ENCODE peak calls at places on chromosomes 7 and 10, in ten cellular contexts. S is AG09309, P is fibroblast of lung, E is heart left ventricle, Z is AG04450, Q is endothelial cell, H is natural killer cell, X is Calu3, A is IMR-90, W is dorsolateral prefrontal cortex. I is an unnamed sample.

GRCh38 chr7:43646603-43647313 is 63.9 kb downstream of the STK17A start:
- DNase-seq in S (no peak), P (peak; percentile 41), E (peak; percentile 27), Z (no peak), Q (no peak), H (no peak), X (no peak), A (peak; percentile 60), W (no peak), I (no peak)

GRCh38 chr7:96547371-96547811 is 162.3 kb downstream of the SEM1 start:
- DNase-seq in S (no peak), P (no peak), E (no peak), Z (no peak), Q (no peak), H (no peak), X (no peak), A (no peak), W (no peak), I (no peak)

GRCh38 chr7:155276032-155276799 is 21.5 kb upstream of the INSIG1 start:
- DNase-seq in S (no peak), P (no peak), E (no peak), Z (no peak), Q (no peak), H (no peak), X (no peak), A (no peak), W (peak; percentile 21), I (no peak)

GRCh38 chr7:155280446-155281410 is 16.9 kb upstream of the INSIG1 start:
- DNase-seq in S (no peak), P (no peak), E (no peak), Z (no peak), Q (no peak), H (no peak), X (no peak), A (no peak), W (no peak), I (no peak)

GRCh38 chr10:33271969-33272583 is 62.4 kb downstream of the NRP1 start:
- DNase-seq in S (no peak), P (no peak), E (no peak), Z (no peak), Q (no peak), H (no peak), X (no peak), A (no peak), W (no peak), I (no peak)

GRCh38 chr7:93927585-93927984 is 6.0 kb downstream of the GNG11 start:
- DNase-seq in S (no peak), P (no peak), E (no peak), Z (no peak), Q (no peak), H (no peak), X (no peak), A (no peak), W (no peak), I (no peak)

GRCh38 chr10:50794490-50794889 is 54.8 kb downstream of the ASAH2B start:
- DNase-seq in S (no peak), P (no peak), E (no peak), Z (no peak), Q (no peak), H (no peak), X (no peak), A (no peak), W (no peak), I (no peak)

GRCh38 chr7:82445226-82445625 is 1.6 kb upstream of the CACNA2D1 start:
- DNase-seq in S (no peak), P (no peak), E (no peak), Z (no peak), Q (no peak), H (no peak), X (no peak), A (no peak), W (no peak), I (no peak)

GRCh38 chr10:121332829-121333765 is 265.1 kb downstream of the FGFR2 start:
- DNase-seq in S (no peak), P (no peak), E (no peak), Z (no peak), Q (no peak), H (no peak), X (no peak), A (no peak), W (no peak), I (no peak)

GRCh38 chr7:22799633-22800032 is 23.0 kb downstream of the TOMM7 start:
- DNase-seq in S (no peak), P (no peak), E (no peak), Z (no peak), Q (no peak), H (no peak), X (no peak), A (peak; percentile 30), W (no peak), I (no peak)

GRCh38 chr10:114777415-114777814 is 44.2 kb upstream of the FHIP2A start:
- DNase-seq in S (no peak), P (no peak), E (no peak), Z (no peak), Q (no peak), H (no peak), X (no peak), A (no peak), W (no peak), I (no peak)

GRCh38 chr10:46239999-46240683 is 46.7 kb upstream of the ANTXRL start:
- DNase-seq in S (no peak), P (no peak), E (no peak), Z (no peak), Q (peak; percentile 0), H (peak; percentile 10), X (no peak), A (no peak), W (no peak), I (no peak)

GRCh38 chr10:43862756-43863155 is 214.1 kb upstream of the ZNF32 start:
- DNase-seq in S (no peak), P (no peak), E (no peak), Z (no peak), Q (no peak), H (no peak), X (no peak), A (no peak), W (no peak), I (no peak)

GRCh38 chr7:84277628-84278224 is 83.1 kb upstream of the SEMA3A start:
- DNase-seq in S (no peak), P (no peak), E (no peak), Z (no peak), Q (no peak), H (no peak), X (no peak), A (no peak), W (no peak), I (no peak)

GRCh38 chr10:1467450-1467849 is 269.9 kb downstream of the ADARB2 start:
- DNase-seq in S (no peak), P (no peak), E (no peak), Z (no peak), Q (no peak), H (no peak), X (no peak), A (no peak), W (no peak), I (no peak)

GRCh38 chr7:33639552-33640197 is 265.7 kb upstream of the BMPER start:
- DNase-seq in S (peak; percentile 63), P (peak; percentile 54), E (no peak), Z (no peak), Q (no peak), H (no peak), X (no peak), A (no peak), W (no peak), I (no peak)

GRCh38 chr10:78312197-78313046 is 278.8 kb downstream of the RPS24 start:
- DNase-seq in S (no peak), P (no peak), E (peak; percentile 24), Z (no peak), Q (no peak), H (no peak), X (no peak), A (peak; percentile 40), W (no peak), I (no peak)

GRCh38 chr7:102390697-102391484 is 5.3 kb upstream of the PRKRIP1 start:
- DNase-seq in S (no peak), P (peak; percentile 73), E (peak; percentile 76), Z (peak; percentile 34), Q (peak; percentile 87), H (peak; percentile 66), X (peak; percentile 85), A (peak; percentile 66), W (peak; percentile 80), I (peak; percentile 57)

GRCh38 chr10:74922921-74923320 is 96.5 kb downstream of the KAT6B start:
- DNase-seq in S (no peak), P (peak; percentile 24), E (no peak), Z (no peak), Q (no peak), H (no peak), X (no peak), A (peak; percentile 52), W (no peak), I (no peak)

GRCh38 chr7:122132341-122132740 is 11.7 kb downstream of the AASS start:
- DNase-seq in S (no peak), P (peak; percentile 31), E (no peak), Z (no peak), Q (no peak), H (no peak), X (no peak), A (peak; percentile 66), W (no peak), I (no peak)

GRCh38 chr7:5225616-5226290 is 35.7 kb downstream of the WIPI2 start:
- DNase-seq in S (no peak), P (no peak), E (no peak), Z (no peak), Q (no peak), H (no peak), X (no peak), A (no peak), W (peak; percentile 26), I (no peak)

GRCh38 chr7:964401-965231 is 10.1 kb upstream of the ADAP1 start:
- DNase-seq in S (peak; percentile 52), P (peak; percentile 28), E (peak; percentile 65), Z (no peak), Q (no peak), H (no peak), X (no peak), A (peak; percentile 25), W (peak; percentile 64), I (no peak)
- TF ChIP-seq CTCF in S (peak; percentile 49), P (peak; percentile 33), E (peak; percentile 31), Z (peak; percentile 32), Q (no peak), H (no peak), X (no peak), A (no peak), W (no peak), I (no peak)

GRCh38 chr10:4770766-4771553 is 55.0 kb upstream of the AKR1E2 start:
- DNase-seq in S (peak; percentile 86), P (peak; percentile 96), E (no peak), Z (peak; percentile 77), Q (no peak), H (no peak), X (no peak), A (peak; percentile 98), W (no peak), I (no peak)
- TF ChIP-seq CTCF in S (peak; percentile 15), P (no peak), E (peak; percentile 47), Z (peak; percentile 21), Q (no peak), H (no peak), X (no peak), A (peak; percentile 42), W (peak; percentile 43), I (peak; percentile 50)

GRCh38 chr10:47344996-47345870 is 2.9 kb upstream of the RBP3 start:
- DNase-seq in S (no peak), P (no peak), E (no peak), Z (no peak), Q (no peak), H (no peak), X (no peak), A (no peak), W (no peak), I (no peak)
- TF ChIP-seq CTCF in S (no peak), P (no peak), E (no peak), Z (no peak), Q (no peak), H (no peak), X (no peak), A (no peak), W (no peak), I (no peak)

GRCh38 chr7:26291699-26292538 is at the start of gene SNX10:
- DNase-seq in S (no peak), P (no peak), E (peak; percentile 33), Z (no peak), Q (peak; percentile 45), H (peak; percentile 70), X (peak; percentile 92), A (no peak), W (peak; percentile 65), I (peak; percentile 24)
- TF ChIP-seq CTCF in S (no peak), P (no peak), E (peak; percentile 14), Z (no peak), Q (no peak), H (no peak), X (peak; percentile 69), A (no peak), W (no peak), I (peak; percentile 34)

I was measured in D721Med.